ENCODE peak calls at places on chromosomes 5 and 9, in five cellular contexts. K is EL, T is substantia nigra, G is H9, C is upper lobe of right lung. O is an unnamed sample.

GRCh38 chr5:111735829-111736228 is 21.2 kb downstream of the NREP start:
- DNase-seq in T (no peak), C (no peak), K (peak), G (peak), O (no peak)

GRCh38 chr9:115422932-115423440 is 305.0 kb upstream of the TNC start:
- DNase-seq in T (no peak), G (no peak), K (no peak), C (no peak), O (no peak)

GRCh38 chr5:109868737-109869136 is 179.0 kb downstream of the MAN2A1 start:
- DNase-seq in K (peak), C (no peak), G (no peak), T (no peak), O (no peak)

GRCh38 chr5:180640765-180641565 is 8.4 kb downstream of the FLT4 start:
- DNase-seq in G (no peak), K (no peak), C (peak), T (no peak), O (no peak)

GRCh38 chr9:98909935-98910334 is 33.8 kb upstream of the COL15A1 start:
- DNase-seq in G (no peak), T (no peak), C (no peak), K (no peak), O (no peak)

GRCh38 chr9:132694144-132694543 is 23.9 kb downstream of the GTF3C4 start:
- DNase-seq in T (no peak), C (no peak), K (peak), G (peak), O (no peak)

GRCh38 chr5:10485142-10485795 is 43.6 kb downstream of the ROPN1L start:
- DNase-seq in C (no peak), G (peak), T (no peak), K (peak), O (peak)

GRCh38 chr5:132259061-132259851 is 1.8 kb downstream of the PDLIM4 start:
- DNase-seq in C (peak), G (peak), T (no peak), K (peak), O (no peak)

GRCh38 chr9:93459432-93459847 is 6.1 kb upstream of the FAM120AOS start:
- DNase-seq in K (no peak), C (no peak), T (no peak), G (no peak), O (no peak)

GRCh38 chr5:157459715-157460599 is at the start of gene NIPAL4:
- DNase-seq in K (peak), G (peak), T (peak), C (no peak), O (no peak)

GRCh38 chr9:19732570-19732969 is 56.3 kb downstream of the SLC24A2 start:
- DNase-seq in K (no peak), C (no peak), G (no peak), T (no peak), O (no peak)

GRCh38 chr9:134575817-134576176 is 65.8 kb upstream of the COL5A1 start:
- DNase-seq in K (no peak), G (no peak), C (peak), T (no peak), O (no peak)

GRCh38 chr5:28947865-28948264 is 1909.5 kb upstream of the CDH9 start:
- DNase-seq in T (no peak), K (no peak), C (no peak), G (no peak), O (no peak)

GRCh38 chr5:68343421-68343826 is 127.9 kb downstream of the PIK3R1 start:
- DNase-seq in T (no peak), C (no peak), K (peak), G (no peak), O (no peak)

GRCh38 chr5:141567513-141568117 is 51.2 kb downstream of the DIAPH1 start:
- DNase-seq in G (no peak), K (peak), T (no peak), C (no peak), O (no peak)

GRCh38 chr9:36503172-36504153 is 69.2 kb upstream of the MELK start:
- DNase-seq in T (no peak), K (no peak), C (no peak), G (no peak), O (no peak)

GRCh38 chr5:140546851-140547507 is 483 bp upstream of the EIF4EBP3 start:
- DNase-seq in C (no peak), G (no peak), K (no peak), T (no peak), O (no peak)

GRCh38 chr5:149452665-149453617 is 73.8 kb upstream of the IL17B start:
- DNase-seq in C (no peak), T (no peak), G (peak), K (peak), O (no peak)

GRCh38 chr5:78611161-78611605 is 37.4 kb downstream of the LHFPL2 start:
- DNase-seq in K (peak), C (no peak), G (peak), T (no peak), O (no peak)

GRCh38 chr9:110198357-110198756 is 9.6 kb downstream of the C9orf152 start:
- DNase-seq in T (no peak), G (peak), K (no peak), C (no peak), O (no peak)

GRCh38 chr5:41575110-41575779 is 64.8 kb upstream of the PLCXD3 start:
- DNase-seq in K (no peak), T (no peak), C (no peak), G (peak), O (no peak)

GRCh38 chr9:76521906-76522305 is 62.9 kb downstream of the GCNT1 start:
- DNase-seq in C (no peak), T (no peak), K (no peak), G (no peak), O (no peak)

GRCh38 chr9:76808636-76809035 is 44.4 kb downstream of the PCA3 start:
- DNase-seq in C (no peak), G (no peak), T (no peak), K (peak), O (no peak)

GRCh38 chr5:126480824-126481223 is 57.6 kb downstream of the GRAMD2B start:
- DNase-seq in C (no peak), T (no peak), K (no peak), G (no peak), O (no peak)

GRCh38 chr5:173730610-173731302 is 114.3 kb upstream of the BOD1 start:
- DNase-seq in T (no peak), G (no peak), C (peak), K (no peak), O (no peak)

GRCh38 chr5:117615226-117615625 is 1040.6 kb upstream of the SEMA6A start:
- DNase-seq in G (no peak), K (peak), C (no peak), T (no peak), O (no peak)

GRCh38 chr5:151238303-151238741 is 14.4 kb upstream of the CCDC69 start:
- DNase-seq in C (no peak), G (peak), K (no peak), T (no peak), O (no peak)

GRCh38 chr9:81082251-81082650 is 607.1 kb downstream of the TLE1 start:
- DNase-seq in C (no peak), K (peak), T (no peak), G (no peak), O (no peak)

GRCh38 chr5:89901983-89902382 is 507.6 kb downstream of the CETN3 start:
- DNase-seq in K (no peak), G (no peak), C (no peak), T (no peak), O (no peak)

GRCh38 chr5:9716838-9717281 is 86.7 kb upstream of the TAS2R1 start:
- DNase-seq in C (no peak), G (no peak), K (peak), T (no peak), O (no peak)

O was measured in lower lobe of right lung.